ENCODE peak calls at places on chromosomes 3 and 15, in four cellular contexts. One of them, this sample, is unnamed.

GRCh38 chr3:139935071-139935865 is at the start of gene CLSTN2:
- DNase-seq in effector memory CD4-positive, alpha-beta T cell: no peak
- DNase-seq in EL: peak
- DNase-seq in GM13977: peak
- DNase-seq in this sample: no peak

GRCh38 chr3:183254816-183255730 is 2.0 kb downstream of the B3GNT5 start:
- DNase-seq in effector memory CD4-positive, alpha-beta T cell: no peak
- DNase-seq in EL: no peak
- DNase-seq in GM13977: no peak
- DNase-seq in this sample: no peak

GRCh38 chr15:69074011-69074842 is 59.7 kb downstream of the NOX5 start:
- DNase-seq in effector memory CD4-positive, alpha-beta T cell: no peak
- DNase-seq in EL: peak
- DNase-seq in GM13977: no peak
- DNase-seq in this sample: peak

GRCh38 chr3:148697311-148698189 is at the start of gene AGTR1:
- DNase-seq in effector memory CD4-positive, alpha-beta T cell: no peak
- DNase-seq in EL: peak
- DNase-seq in GM13977: no peak
- DNase-seq in this sample: no peak

GRCh38 chr15:49064281-49064653 is 18.0 kb upstream of the SECISBP2L start:
- DNase-seq in effector memory CD4-positive, alpha-beta T cell: no peak
- DNase-seq in EL: no peak
- DNase-seq in GM13977: no peak
- DNase-seq in this sample: no peak

GRCh38 chr15:100429116-100429728 is 87.4 kb upstream of the ADAMTS17 start:
- DNase-seq in effector memory CD4-positive, alpha-beta T cell: no peak
- DNase-seq in EL: no peak
- DNase-seq in GM13977: no peak
- DNase-seq in this sample: no peak

GRCh38 chr3:122099255-122099654 is 44.1 kb downstream of the CD86 start:
- DNase-seq in effector memory CD4-positive, alpha-beta T cell: no peak
- DNase-seq in EL: no peak
- DNase-seq in GM13977: no peak
- DNase-seq in this sample: no peak

GRCh38 chr3:119937229-119937628 is 155.3 kb downstream of the NR1I2 start:
- DNase-seq in effector memory CD4-positive, alpha-beta T cell: no peak
- DNase-seq in EL: no peak
- DNase-seq in GM13977: peak
- DNase-seq in this sample: no peak

GRCh38 chr3:48845170-48845569 is 2.5 kb downstream of the PRKAR2A start:
- DNase-seq in effector memory CD4-positive, alpha-beta T cell: no peak
- DNase-seq in EL: no peak
- DNase-seq in GM13977: no peak
- DNase-seq in this sample: no peak

GRCh38 chr15:89770041-89770440 is 6.1 kb upstream of the MESP2 start:
- DNase-seq in effector memory CD4-positive, alpha-beta T cell: no peak
- DNase-seq in EL: peak
- DNase-seq in GM13977: no peak
- DNase-seq in this sample: peak

GRCh38 chr3:39318311-39318710 is 11.2 kb upstream of the CCR8 start:
- DNase-seq in effector memory CD4-positive, alpha-beta T cell: no peak
- DNase-seq in EL: no peak
- DNase-seq in GM13977: no peak
- DNase-seq in this sample: no peak

GRCh38 chr3:138933981-138934691 is 12.8 kb downstream of the FOXL2 start:
- DNase-seq in effector memory CD4-positive, alpha-beta T cell: no peak
- DNase-seq in EL: no peak
- DNase-seq in GM13977: no peak
- DNase-seq in this sample: no peak

GRCh38 chr3:197522881-197523342 is 32.9 kb downstream of the BDH1 start:
- DNase-seq in effector memory CD4-positive, alpha-beta T cell: no peak
- DNase-seq in EL: no peak
- DNase-seq in GM13977: no peak
- DNase-seq in this sample: no peak

GRCh38 chr3:127915115-127915936 is at the start of gene KBTBD12:
- DNase-seq in effector memory CD4-positive, alpha-beta T cell: no peak
- DNase-seq in EL: no peak
- DNase-seq in GM13977: peak
- DNase-seq in this sample: no peak

GRCh38 chr3:122918576-122919290 is 108.8 kb downstream of the SEMA5B start:
- DNase-seq in effector memory CD4-positive, alpha-beta T cell: no peak
- DNase-seq in EL: no peak
- DNase-seq in GM13977: no peak
- DNase-seq in this sample: peak

GRCh38 chr3:115784739-115785571 is 161.6 kb downstream of the GAP43 start:
- DNase-seq in effector memory CD4-positive, alpha-beta T cell: no peak
- DNase-seq in EL: peak
- DNase-seq in GM13977: no peak
- DNase-seq in this sample: peak

GRCh38 chr3:172989373-172989772 is 151.7 kb downstream of the SPATA16 start:
- DNase-seq in effector memory CD4-positive, alpha-beta T cell: no peak
- DNase-seq in EL: no peak
- DNase-seq in GM13977: no peak
- DNase-seq in this sample: no peak

GRCh38 chr3:143538577-143538981 is 309.7 kb downstream of the SLC9A9 start:
- DNase-seq in effector memory CD4-positive, alpha-beta T cell: no peak
- DNase-seq in EL: peak
- DNase-seq in GM13977: peak
- DNase-seq in this sample: no peak

GRCh38 chr3:50297896-50298725 is 1.1 kb downstream of the HYAL3 start:
- DNase-seq in effector memory CD4-positive, alpha-beta T cell: no peak
- DNase-seq in EL: no peak
- DNase-seq in GM13977: no peak
- DNase-seq in this sample: no peak

GRCh38 chr3:32148356-32148755 is 41.9 kb downstream of the GPD1L start:
- DNase-seq in effector memory CD4-positive, alpha-beta T cell: no peak
- DNase-seq in EL: peak
- DNase-seq in GM13977: no peak
- DNase-seq in this sample: no peak

GRCh38 chr15:78711638-78712037 is 70.6 kb upstream of the CHRNB4 start:
- DNase-seq in effector memory CD4-positive, alpha-beta T cell: no peak
- DNase-seq in EL: no peak
- DNase-seq in GM13977: no peak
- DNase-seq in this sample: no peak

GRCh38 chr3:40996382-40996781 is 202.9 kb upstream of the CTNNB1 start:
- DNase-seq in effector memory CD4-positive, alpha-beta T cell: no peak
- DNase-seq in EL: peak
- DNase-seq in GM13977: no peak
- DNase-seq in this sample: no peak

GRCh38 chr3:33128706-33129105 is 14.9 kb downstream of the CRTAP start:
- DNase-seq in effector memory CD4-positive, alpha-beta T cell: no peak
- DNase-seq in EL: no peak
- DNase-seq in GM13977: no peak
- DNase-seq in this sample: no peak

GRCh38 chr3:161770532-161771386 is 274.2 kb downstream of the OTOL1 start:
- DNase-seq in effector memory CD4-positive, alpha-beta T cell: no peak
- DNase-seq in EL: peak
- DNase-seq in GM13977: no peak
- DNase-seq in this sample: no peak

GRCh38 chr15:92817339-92817886 is 82.7 kb upstream of the CHD2 start:
- DNase-seq in effector memory CD4-positive, alpha-beta T cell: no peak
- DNase-seq in EL: no peak
- DNase-seq in GM13977: no peak
- DNase-seq in this sample: no peak

GRCh38 chr3:56251343-56251945 is 216.8 kb downstream of the ERC2 start:
- DNase-seq in effector memory CD4-positive, alpha-beta T cell: no peak
- DNase-seq in EL: peak
- DNase-seq in GM13977: peak
- DNase-seq in this sample: peak

GRCh38 chr3:36891651-36892268 is 53.1 kb downstream of the TRANK1 start:
- DNase-seq in effector memory CD4-positive, alpha-beta T cell: no peak
- DNase-seq in EL: no peak
- DNase-seq in GM13977: no peak
- DNase-seq in this sample: no peak

GRCh38 chr3:27554706-27555105 is 70.5 kb upstream of the SLC4A7 start:
- DNase-seq in effector memory CD4-positive, alpha-beta T cell: no peak
- DNase-seq in EL: peak
- DNase-seq in GM13977: no peak
- DNase-seq in this sample: no peak

GRCh38 chr15:60865507-60865906 is 363.6 kb downstream of the RORA start:
- DNase-seq in effector memory CD4-positive, alpha-beta T cell: no peak
- DNase-seq in EL: no peak
- DNase-seq in GM13977: no peak
- DNase-seq in this sample: no peak

GRCh38 chr15:27353837-27354236 is 382.9 kb downstream of the GABRG3 start:
- DNase-seq in effector memory CD4-positive, alpha-beta T cell: no peak
- DNase-seq in EL: no peak
- DNase-seq in GM13977: no peak
- DNase-seq in this sample: no peak

GRCh38 chr3:66342717-66343373 is 122.0 kb downstream of the SLC25A26 start:
- DNase-seq in effector memory CD4-positive, alpha-beta T cell: no peak
- DNase-seq in EL: no peak
- DNase-seq in GM13977: no peak
- DNase-seq in this sample: no peak

GRCh38 chr15:51160484-51160883 is 65.8 kb upstream of the TNFAIP8L3 start:
- DNase-seq in effector memory CD4-positive, alpha-beta T cell: no peak
- DNase-seq in EL: no peak
- DNase-seq in GM13977: no peak
- DNase-seq in this sample: no peak

GRCh38 chr15:40763801-40764765 is at the start of gene GCHFR:
- DNase-seq in effector memory CD4-positive, alpha-beta T cell: peak
- DNase-seq in EL: peak
- DNase-seq in GM13977: peak
- DNase-seq in this sample: peak

GRCh38 chr3:48899298-48899697 is 616 bp upstream of the SLC25A20 start:
- DNase-seq in effector memory CD4-positive, alpha-beta T cell: no peak
- DNase-seq in EL: no peak
- DNase-seq in GM13977: no peak
- DNase-seq in this sample: no peak

GRCh38 chr3:168475730-168476129 is 380.0 kb upstream of the GOLIM4 start:
- DNase-seq in effector memory CD4-positive, alpha-beta T cell: no peak
- DNase-seq in EL: no peak
- DNase-seq in GM13977: no peak
- DNase-seq in this sample: no peak

GRCh38 chr3:185270262-185270955 is 16.6 kb upstream of the EHHADH start:
- DNase-seq in effector memory CD4-positive, alpha-beta T cell: no peak
- DNase-seq in EL: peak
- DNase-seq in GM13977: no peak
- DNase-seq in this sample: peak

GRCh38 chr3:52535411-52536111 is 844 bp upstream of the UQCC5 start:
- DNase-seq in effector memory CD4-positive, alpha-beta T cell: no peak
- DNase-seq in EL: no peak
- DNase-seq in GM13977: peak
- DNase-seq in this sample: no peak

GRCh38 chr3:78978037-78978436 is 789.8 kb downstream of the ROBO1 start:
- DNase-seq in effector memory CD4-positive, alpha-beta T cell: no peak
- DNase-seq in EL: peak
- DNase-seq in GM13977: no peak
- DNase-seq in this sample: peak

GRCh38 chr3:8201011-8201410 is 300.6 kb upstream of the LMCD1 start:
- DNase-seq in effector memory CD4-positive, alpha-beta T cell: no peak
- DNase-seq in EL: no peak
- DNase-seq in GM13977: no peak
- DNase-seq in this sample: no peak

This sample was measured in HFFc6.